ENCODE peak calls at places on chromosome 17, in seven cellular contexts. One of them, this sample, is unnamed.

GRCh38 chr17:16930571-16931317 is 41.2 kb downstream of the TNFRSF13B start:
- DNase-seq in C1 segment of cervical spinal cord: no peak
- DNase-seq in heart left ventricle: no peak
- DNase-seq in stimulated activated CD4-positive, alpha-beta T cell treated with anti-CD3 and anti-CD28 coated beads, TNF-alpha, amount 100 ng/mL, for 48 hours: no peak
- DNase-seq in fibroblast of the conjunctiva: no peak
- DNase-seq in GM13977: no peak
- DNase-seq in Panc1: no peak
- DNase-seq in this sample: no peak

GRCh38 chr17:42655528-42655927 is 3.6 kb upstream of the TUBG2 start:
- DNase-seq in C1 segment of cervical spinal cord: no peak
- DNase-seq in heart left ventricle: no peak
- DNase-seq in stimulated activated CD4-positive, alpha-beta T cell treated with anti-CD3 and anti-CD28 coated beads, TNF-alpha, amount 100 ng/mL, for 48 hours: no peak
- DNase-seq in fibroblast of the conjunctiva: no peak
- DNase-seq in GM13977: no peak
- DNase-seq in Panc1: no peak
- DNase-seq in this sample: peak; percentile 48

GRCh38 chr17:48102700-48103378 is 1.6 kb upstream of the CBX1 start:
- DNase-seq in C1 segment of cervical spinal cord: no peak
- DNase-seq in heart left ventricle: no peak
- DNase-seq in stimulated activated CD4-positive, alpha-beta T cell treated with anti-CD3 and anti-CD28 coated beads, TNF-alpha, amount 100 ng/mL, for 48 hours: no peak
- DNase-seq in fibroblast of the conjunctiva: no peak
- DNase-seq in GM13977: no peak
- DNase-seq in Panc1: no peak
- DNase-seq in this sample: no peak

GRCh38 chr17:73787036-73787720 is 142.9 kb upstream of the SDK2 start:
- DNase-seq in C1 segment of cervical spinal cord: no peak
- DNase-seq in heart left ventricle: no peak
- DNase-seq in stimulated activated CD4-positive, alpha-beta T cell treated with anti-CD3 and anti-CD28 coated beads, TNF-alpha, amount 100 ng/mL, for 48 hours: no peak
- DNase-seq in fibroblast of the conjunctiva: no peak
- DNase-seq in GM13977: no peak
- DNase-seq in Panc1: no peak
- DNase-seq in this sample: no peak

GRCh38 chr17:55200904-55201608 is 63.7 kb upstream of the HLF start:
- DNase-seq in C1 segment of cervical spinal cord: no peak
- DNase-seq in heart left ventricle: no peak
- DNase-seq in stimulated activated CD4-positive, alpha-beta T cell treated with anti-CD3 and anti-CD28 coated beads, TNF-alpha, amount 100 ng/mL, for 48 hours: no peak
- DNase-seq in fibroblast of the conjunctiva: no peak
- DNase-seq in GM13977: no peak
- DNase-seq in Panc1: no peak
- DNase-seq in this sample: no peak

GRCh38 chr17:54754560-54754959 is 146.1 kb upstream of the TOM1L1 start:
- DNase-seq in C1 segment of cervical spinal cord: no peak
- DNase-seq in heart left ventricle: no peak
- DNase-seq in stimulated activated CD4-positive, alpha-beta T cell treated with anti-CD3 and anti-CD28 coated beads, TNF-alpha, amount 100 ng/mL, for 48 hours: no peak
- DNase-seq in fibroblast of the conjunctiva: no peak
- DNase-seq in GM13977: no peak
- DNase-seq in Panc1: no peak
- DNase-seq in this sample: no peak

GRCh38 chr17:65684631-65685030 is 123.2 kb upstream of the AXIN2 start:
- DNase-seq in C1 segment of cervical spinal cord: no peak
- DNase-seq in heart left ventricle: no peak
- DNase-seq in stimulated activated CD4-positive, alpha-beta T cell treated with anti-CD3 and anti-CD28 coated beads, TNF-alpha, amount 100 ng/mL, for 48 hours: no peak
- DNase-seq in fibroblast of the conjunctiva: no peak
- DNase-seq in GM13977: no peak
- DNase-seq in Panc1: no peak
- DNase-seq in this sample: no peak

GRCh38 chr17:59853168-59853918 is 39.4 kb downstream of the TUBD1 start:
- DNase-seq in C1 segment of cervical spinal cord: no peak
- DNase-seq in heart left ventricle: no peak
- DNase-seq in stimulated activated CD4-positive, alpha-beta T cell treated with anti-CD3 and anti-CD28 coated beads, TNF-alpha, amount 100 ng/mL, for 48 hours: no peak
- DNase-seq in fibroblast of the conjunctiva: no peak
- DNase-seq in GM13977: no peak
- DNase-seq in Panc1: peak; percentile 97
- DNase-seq in this sample: no peak

GRCh38 chr17:77391668-77392375 is 251.1 kb downstream of the SEC14L1 start:
- DNase-seq in C1 segment of cervical spinal cord: no peak
- DNase-seq in heart left ventricle: peak; percentile 73
- DNase-seq in stimulated activated CD4-positive, alpha-beta T cell treated with anti-CD3 and anti-CD28 coated beads, TNF-alpha, amount 100 ng/mL, for 48 hours: no peak
- DNase-seq in fibroblast of the conjunctiva: peak; percentile 92
- DNase-seq in GM13977: no peak
- DNase-seq in Panc1: peak; percentile 54
- DNase-seq in this sample: peak; percentile 92

GRCh38 chr17:76395980-76396379 is 11.6 kb downstream of the SPHK1 start:
- DNase-seq in C1 segment of cervical spinal cord: no peak
- DNase-seq in heart left ventricle: no peak
- DNase-seq in stimulated activated CD4-positive, alpha-beta T cell treated with anti-CD3 and anti-CD28 coated beads, TNF-alpha, amount 100 ng/mL, for 48 hours: no peak
- DNase-seq in fibroblast of the conjunctiva: no peak
- DNase-seq in GM13977: no peak
- DNase-seq in Panc1: no peak
- DNase-seq in this sample: no peak

GRCh38 chr17:19555746-19556145 is 22.1 kb downstream of the SLC47A1 start:
- DNase-seq in C1 segment of cervical spinal cord: no peak
- DNase-seq in heart left ventricle: no peak
- DNase-seq in stimulated activated CD4-positive, alpha-beta T cell treated with anti-CD3 and anti-CD28 coated beads, TNF-alpha, amount 100 ng/mL, for 48 hours: no peak
- DNase-seq in fibroblast of the conjunctiva: no peak
- DNase-seq in GM13977: no peak
- DNase-seq in Panc1: no peak
- DNase-seq in this sample: no peak

GRCh38 chr17:42673885-42674754 is 2.7 kb downstream of the PLEKHH3 start:
- DNase-seq in C1 segment of cervical spinal cord: no peak
- DNase-seq in heart left ventricle: peak; percentile 78
- DNase-seq in stimulated activated CD4-positive, alpha-beta T cell treated with anti-CD3 and anti-CD28 coated beads, TNF-alpha, amount 100 ng/mL, for 48 hours: no peak
- DNase-seq in fibroblast of the conjunctiva: peak; percentile 53
- DNase-seq in GM13977: peak; percentile 87
- DNase-seq in Panc1: no peak
- DNase-seq in this sample: peak; percentile 84

GRCh38 chr17:51214920-51215319 is 44.9 kb downstream of the MBTD1 start:
- DNase-seq in C1 segment of cervical spinal cord: no peak
- DNase-seq in heart left ventricle: no peak
- DNase-seq in stimulated activated CD4-positive, alpha-beta T cell treated with anti-CD3 and anti-CD28 coated beads, TNF-alpha, amount 100 ng/mL, for 48 hours: no peak
- DNase-seq in fibroblast of the conjunctiva: no peak
- DNase-seq in GM13977: no peak
- DNase-seq in Panc1: no peak
- DNase-seq in this sample: no peak

GRCh38 chr17:4785311-4786110 is 653 bp downstream of the VMO1 start:
- DNase-seq in C1 segment of cervical spinal cord: no peak
- DNase-seq in heart left ventricle: no peak
- DNase-seq in stimulated activated CD4-positive, alpha-beta T cell treated with anti-CD3 and anti-CD28 coated beads, TNF-alpha, amount 100 ng/mL, for 48 hours: no peak
- DNase-seq in fibroblast of the conjunctiva: no peak
- DNase-seq in GM13977: no peak
- DNase-seq in Panc1: no peak
- DNase-seq in this sample: no peak

GRCh38 chr17:12342609-12343248 is 322.1 kb downstream of the MAP2K4 start:
- DNase-seq in C1 segment of cervical spinal cord: no peak
- DNase-seq in heart left ventricle: no peak
- DNase-seq in stimulated activated CD4-positive, alpha-beta T cell treated with anti-CD3 and anti-CD28 coated beads, TNF-alpha, amount 100 ng/mL, for 48 hours: peak; percentile 1
- DNase-seq in fibroblast of the conjunctiva: no peak
- DNase-seq in GM13977: peak; percentile 37
- DNase-seq in Panc1: peak; percentile 5
- DNase-seq in this sample: peak; percentile 35

GRCh38 chr17:9842057-9842758 is 16.5 kb downstream of the GLP2R start:
- DNase-seq in C1 segment of cervical spinal cord: peak; percentile 22
- DNase-seq in heart left ventricle: peak; percentile 68
- DNase-seq in stimulated activated CD4-positive, alpha-beta T cell treated with anti-CD3 and anti-CD28 coated beads, TNF-alpha, amount 100 ng/mL, for 48 hours: no peak
- DNase-seq in fibroblast of the conjunctiva: peak; percentile 27
- DNase-seq in GM13977: no peak
- DNase-seq in Panc1: no peak
- DNase-seq in this sample: no peak

GRCh38 chr17:37037590-37038155 is 88.9 kb downstream of the AATF start:
- DNase-seq in C1 segment of cervical spinal cord: no peak
- DNase-seq in heart left ventricle: no peak
- DNase-seq in stimulated activated CD4-positive, alpha-beta T cell treated with anti-CD3 and anti-CD28 coated beads, TNF-alpha, amount 100 ng/mL, for 48 hours: no peak
- DNase-seq in fibroblast of the conjunctiva: no peak
- DNase-seq in GM13977: no peak
- DNase-seq in Panc1: no peak
- DNase-seq in this sample: no peak

GRCh38 chr17:75571197-75571884 is 16.3 kb upstream of the MYO15B start:
- DNase-seq in C1 segment of cervical spinal cord: peak; percentile 14
- DNase-seq in heart left ventricle: peak; percentile 51
- DNase-seq in stimulated activated CD4-positive, alpha-beta T cell treated with anti-CD3 and anti-CD28 coated beads, TNF-alpha, amount 100 ng/mL, for 48 hours: no peak
- DNase-seq in fibroblast of the conjunctiva: no peak
- DNase-seq in GM13977: peak; percentile 95
- DNase-seq in Panc1: no peak
- DNase-seq in this sample: no peak

GRCh38 chr17:46949291-46950174 is 26.6 kb downstream of the GOSR2 start:
- DNase-seq in C1 segment of cervical spinal cord: no peak
- DNase-seq in heart left ventricle: no peak
- DNase-seq in stimulated activated CD4-positive, alpha-beta T cell treated with anti-CD3 and anti-CD28 coated beads, TNF-alpha, amount 100 ng/mL, for 48 hours: no peak
- DNase-seq in fibroblast of the conjunctiva: no peak
- DNase-seq in GM13977: no peak
- DNase-seq in Panc1: no peak
- DNase-seq in this sample: no peak

GRCh38 chr17:40025991-40026815 is 11.0 kb downstream of the CSF3 start:
- DNase-seq in C1 segment of cervical spinal cord: no peak
- DNase-seq in heart left ventricle: no peak
- DNase-seq in stimulated activated CD4-positive, alpha-beta T cell treated with anti-CD3 and anti-CD28 coated beads, TNF-alpha, amount 100 ng/mL, for 48 hours: no peak
- DNase-seq in fibroblast of the conjunctiva: no peak
- DNase-seq in GM13977: no peak
- DNase-seq in Panc1: no peak
- DNase-seq in this sample: no peak

GRCh38 chr17:58308173-58308984 is 20.2 kb downstream of the TSPOAP1 start:
- DNase-seq in C1 segment of cervical spinal cord: no peak
- DNase-seq in heart left ventricle: no peak
- DNase-seq in stimulated activated CD4-positive, alpha-beta T cell treated with anti-CD3 and anti-CD28 coated beads, TNF-alpha, amount 100 ng/mL, for 48 hours: no peak
- DNase-seq in fibroblast of the conjunctiva: no peak
- DNase-seq in GM13977: no peak
- DNase-seq in Panc1: no peak
- DNase-seq in this sample: no peak

GRCh38 chr17:76902476-76902875 is 34.3 kb downstream of the MGAT5B start:
- DNase-seq in C1 segment of cervical spinal cord: no peak
- DNase-seq in heart left ventricle: no peak
- DNase-seq in stimulated activated CD4-positive, alpha-beta T cell treated with anti-CD3 and anti-CD28 coated beads, TNF-alpha, amount 100 ng/mL, for 48 hours: no peak
- DNase-seq in fibroblast of the conjunctiva: no peak
- DNase-seq in GM13977: no peak
- DNase-seq in Panc1: no peak
- DNase-seq in this sample: no peak

GRCh38 chr17:39652635-39653315 is 12.4 kb upstream of the TCAP start:
- DNase-seq in C1 segment of cervical spinal cord: peak; percentile 49
- DNase-seq in heart left ventricle: no peak
- DNase-seq in stimulated activated CD4-positive, alpha-beta T cell treated with anti-CD3 and anti-CD28 coated beads, TNF-alpha, amount 100 ng/mL, for 48 hours: no peak
- DNase-seq in fibroblast of the conjunctiva: no peak
- DNase-seq in GM13977: no peak
- DNase-seq in Panc1: no peak
- DNase-seq in this sample: no peak

GRCh38 chr17:10210151-10210574 is 11.8 kb upstream of the GAS7 start:
- DNase-seq in C1 segment of cervical spinal cord: no peak
- DNase-seq in heart left ventricle: no peak
- DNase-seq in stimulated activated CD4-positive, alpha-beta T cell treated with anti-CD3 and anti-CD28 coated beads, TNF-alpha, amount 100 ng/mL, for 48 hours: no peak
- DNase-seq in fibroblast of the conjunctiva: peak; percentile 57
- DNase-seq in GM13977: no peak
- DNase-seq in Panc1: no peak
- DNase-seq in this sample: no peak

This sample was measured in AG08396.